ENCODE peak calls at places on chromosomes 1 and 21, in ten cellular contexts. One of them, this sample, is unnamed.

GRCh38 chr21:42703173-42703908 is 49.9 kb downstream of the PDE9A start:
- DNase-seq in endothelial cell of umbilical vein: no peak
- DNase-seq in AG09309: no peak
- DNase-seq in pancreas: no peak
- DNase-seq in heart right ventricle: no peak
- DNase-seq in CD8-positive, alpha-beta memory T cell: no peak
- DNase-seq in fibroblast of lung: no peak
- DNase-seq in brain microvascular endothelial cell: no peak
- DNase-seq in naive thymus-derived CD4-positive, alpha-beta T cell: no peak
- DNase-seq in foreskin fibroblast: no peak
- DNase-seq in this sample: no peak

GRCh38 chr21:42781981-42782722 is 97.2 kb downstream of the WDR4 start:
- DNase-seq in endothelial cell of umbilical vein: peak
- DNase-seq in AG09309: no peak
- DNase-seq in heart right ventricle: no peak
- DNase-seq in fibroblast of lung: no peak
- DNase-seq in pancreas: no peak
- DNase-seq in brain microvascular endothelial cell: no peak
- DNase-seq in foreskin fibroblast: no peak
- DNase-seq in naive thymus-derived CD4-positive, alpha-beta T cell: no peak
- DNase-seq in CD8-positive, alpha-beta memory T cell: no peak
- DNase-seq in this sample: no peak

GRCh38 chr1:40313329-40313957 is 3.6 kb downstream of the COL9A2 start:
- DNase-seq in fibroblast of lung: peak
- DNase-seq in AG09309: no peak
- DNase-seq in pancreas: no peak
- DNase-seq in heart right ventricle: no peak
- DNase-seq in endothelial cell of umbilical vein: no peak
- DNase-seq in naive thymus-derived CD4-positive, alpha-beta T cell: no peak
- DNase-seq in brain microvascular endothelial cell: no peak
- DNase-seq in foreskin fibroblast: peak
- DNase-seq in CD8-positive, alpha-beta memory T cell: no peak
- DNase-seq in this sample: no peak

GRCh38 chr21:39051561-39051949 is 131.7 kb downstream of the PSMG1 start:
- DNase-seq in pancreas: no peak
- DNase-seq in AG09309: peak
- DNase-seq in fibroblast of lung: no peak
- DNase-seq in endothelial cell of umbilical vein: no peak
- DNase-seq in heart right ventricle: no peak
- DNase-seq in CD8-positive, alpha-beta memory T cell: no peak
- DNase-seq in brain microvascular endothelial cell: peak
- DNase-seq in naive thymus-derived CD4-positive, alpha-beta T cell: no peak
- DNase-seq in foreskin fibroblast: peak
- DNase-seq in this sample: no peak

GRCh38 chr1:80101159-80101558 is 1094.6 kb upstream of the ADGRL4 start:
- DNase-seq in endothelial cell of umbilical vein: no peak
- DNase-seq in heart right ventricle: no peak
- DNase-seq in pancreas: no peak
- DNase-seq in AG09309: no peak
- DNase-seq in CD8-positive, alpha-beta memory T cell: no peak
- DNase-seq in fibroblast of lung: no peak
- DNase-seq in brain microvascular endothelial cell: no peak
- DNase-seq in naive thymus-derived CD4-positive, alpha-beta T cell: no peak
- DNase-seq in foreskin fibroblast: no peak
- DNase-seq in this sample: no peak

GRCh38 chr1:212035123-212035834 is at the start of the genes DTL and INTS7:
- DNase-seq in pancreas: peak
- DNase-seq in naive thymus-derived CD4-positive, alpha-beta T cell: peak
- DNase-seq in brain microvascular endothelial cell: peak
- DNase-seq in CD8-positive, alpha-beta memory T cell: peak
- DNase-seq in heart right ventricle: peak
- DNase-seq in endothelial cell of umbilical vein: peak
- DNase-seq in foreskin fibroblast: peak
- DNase-seq in AG09309: peak
- DNase-seq in fibroblast of lung: peak
- DNase-seq in this sample: peak

GRCh38 chr21:28427356-28428022 is 565.2 kb downstream of the LTN1 start:
- DNase-seq in endothelial cell of umbilical vein: no peak
- DNase-seq in brain microvascular endothelial cell: no peak
- DNase-seq in CD8-positive, alpha-beta memory T cell: no peak
- DNase-seq in foreskin fibroblast: peak
- DNase-seq in heart right ventricle: no peak
- DNase-seq in AG09309: no peak
- DNase-seq in pancreas: no peak
- DNase-seq in fibroblast of lung: peak
- DNase-seq in naive thymus-derived CD4-positive, alpha-beta T cell: no peak
- DNase-seq in this sample: no peak

GRCh38 chr1:82485591-82486369 is 685.0 kb downstream of the ADGRL2 start:
- DNase-seq in heart right ventricle: peak
- DNase-seq in brain microvascular endothelial cell: peak
- DNase-seq in fibroblast of lung: peak
- DNase-seq in AG09309: no peak
- DNase-seq in pancreas: no peak
- DNase-seq in naive thymus-derived CD4-positive, alpha-beta T cell: no peak
- DNase-seq in foreskin fibroblast: peak
- DNase-seq in CD8-positive, alpha-beta memory T cell: no peak
- DNase-seq in endothelial cell of umbilical vein: no peak
- DNase-seq in this sample: peak

GRCh38 chr1:119291611-119292206 is 76.9 kb upstream of the HAO2 start:
- DNase-seq in endothelial cell of umbilical vein: no peak
- DNase-seq in naive thymus-derived CD4-positive, alpha-beta T cell: no peak
- DNase-seq in foreskin fibroblast: no peak
- DNase-seq in fibroblast of lung: no peak
- DNase-seq in AG09309: no peak
- DNase-seq in heart right ventricle: no peak
- DNase-seq in brain microvascular endothelial cell: no peak
- DNase-seq in pancreas: no peak
- DNase-seq in CD8-positive, alpha-beta memory T cell: no peak
- DNase-seq in this sample: no peak

GRCh38 chr1:47547753-47548152 is 109.9 kb downstream of the FOXD2 start:
- DNase-seq in pancreas: no peak
- DNase-seq in AG09309: no peak
- DNase-seq in heart right ventricle: no peak
- DNase-seq in fibroblast of lung: no peak
- DNase-seq in endothelial cell of umbilical vein: no peak
- DNase-seq in CD8-positive, alpha-beta memory T cell: no peak
- DNase-seq in naive thymus-derived CD4-positive, alpha-beta T cell: no peak
- DNase-seq in foreskin fibroblast: no peak
- DNase-seq in brain microvascular endothelial cell: peak
- DNase-seq in this sample: no peak

DNA sequence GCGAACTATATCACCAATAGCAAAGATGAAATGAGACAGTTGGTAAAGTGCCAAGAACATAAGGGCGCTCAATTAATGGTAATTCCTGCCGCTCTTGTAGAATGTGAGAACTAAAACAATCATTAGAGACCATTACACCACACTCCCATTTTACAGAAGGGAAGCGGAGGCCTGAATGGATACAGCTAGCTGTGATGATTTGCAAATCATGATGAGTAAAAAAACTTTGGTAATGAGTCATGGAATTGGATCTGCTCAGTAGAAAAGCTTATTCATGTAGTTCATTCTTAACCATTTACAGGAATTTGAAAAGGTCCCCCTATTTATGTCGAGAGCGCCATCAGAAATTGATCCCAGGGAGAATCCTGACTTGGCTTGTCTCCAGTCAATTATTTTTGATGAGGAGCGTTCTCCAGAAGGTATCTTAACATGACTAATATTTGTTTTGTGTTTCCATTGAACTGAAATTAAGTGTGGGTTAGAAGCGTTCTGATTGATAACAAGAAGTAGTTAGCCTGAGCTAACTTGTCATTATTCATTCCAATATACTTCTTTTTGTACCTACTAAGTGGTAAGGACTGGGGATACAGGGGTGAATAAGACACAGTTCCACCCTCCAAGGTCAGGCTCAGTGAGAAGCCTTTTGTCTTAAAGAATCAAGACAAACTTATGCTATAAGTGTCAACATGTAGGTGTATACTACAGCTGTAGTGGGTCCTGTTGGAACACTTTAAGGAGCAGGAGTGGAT is 812 bp downstream of the TTC4 start:
- DNase-seq in brain microvascular endothelial cell: peak
- DNase-seq in foreskin fibroblast: peak
- DNase-seq in endothelial cell of umbilical vein: no peak
- DNase-seq in heart right ventricle: no peak
- DNase-seq in CD8-positive, alpha-beta memory T cell: no peak
- DNase-seq in fibroblast of lung: peak
- DNase-seq in pancreas: no peak
- DNase-seq in naive thymus-derived CD4-positive, alpha-beta T cell: no peak
- DNase-seq in AG09309: peak
- DNase-seq in this sample: no peak
- H3K4me3 ChIP-seq in brain microvascular endothelial cell: peak
- H3K4me3 ChIP-seq in foreskin fibroblast: peak
- H3K4me3 ChIP-seq in endothelial cell of umbilical vein: peak
- H3K4me3 ChIP-seq in heart right ventricle: peak
- H3K4me3 ChIP-seq in CD8-positive, alpha-beta memory T cell: peak
- H3K4me3 ChIP-seq in fibroblast of lung: peak
- H3K4me3 ChIP-seq in pancreas: peak
- H3K4me3 ChIP-seq in naive thymus-derived CD4-positive, alpha-beta T cell: peak
- H3K4me3 ChIP-seq in AG09309: peak
- H3K4me3 ChIP-seq in this sample: peak

GRCh38 chr1:54122131-54122751 is 30.6 kb downstream of the CDCP2 start:
- DNase-seq in naive thymus-derived CD4-positive, alpha-beta T cell: no peak
- DNase-seq in pancreas: no peak
- DNase-seq in fibroblast of lung: no peak
- DNase-seq in heart right ventricle: no peak
- DNase-seq in endothelial cell of umbilical vein: no peak
- DNase-seq in CD8-positive, alpha-beta memory T cell: no peak
- DNase-seq in foreskin fibroblast: no peak
- DNase-seq in AG09309: no peak
- DNase-seq in brain microvascular endothelial cell: no peak
- DNase-seq in this sample: no peak

GRCh38 chr1:54122992-54123391 is 29.8 kb downstream of the CDCP2 start:
- DNase-seq in fibroblast of lung: no peak
- DNase-seq in foreskin fibroblast: no peak
- DNase-seq in heart right ventricle: no peak
- DNase-seq in endothelial cell of umbilical vein: no peak
- DNase-seq in brain microvascular endothelial cell: no peak
- DNase-seq in pancreas: no peak
- DNase-seq in CD8-positive, alpha-beta memory T cell: no peak
- DNase-seq in naive thymus-derived CD4-positive, alpha-beta T cell: no peak
- DNase-seq in AG09309: no peak
- DNase-seq in this sample: no peak

GRCh38 chr1:54121482-54122130 is 31.2 kb downstream of the CDCP2 start:
- DNase-seq in AG09309: peak
- DNase-seq in pancreas: peak
- DNase-seq in endothelial cell of umbilical vein: peak
- DNase-seq in heart right ventricle: peak
- DNase-seq in brain microvascular endothelial cell: peak
- DNase-seq in foreskin fibroblast: peak
- DNase-seq in naive thymus-derived CD4-positive, alpha-beta T cell: peak
- DNase-seq in fibroblast of lung: peak
- DNase-seq in CD8-positive, alpha-beta memory T cell: peak
- DNase-seq in this sample: peak

GRCh38 chr1:54120018-54120697 is 32.6 kb downstream of the CDCP2 start:
- DNase-seq in AG09309: no peak
- DNase-seq in foreskin fibroblast: no peak
- DNase-seq in CD8-positive, alpha-beta memory T cell: no peak
- DNase-seq in pancreas: no peak
- DNase-seq in fibroblast of lung: no peak
- DNase-seq in heart right ventricle: no peak
- DNase-seq in endothelial cell of umbilical vein: no peak
- DNase-seq in brain microvascular endothelial cell: no peak
- DNase-seq in naive thymus-derived CD4-positive, alpha-beta T cell: no peak
- DNase-seq in this sample: no peak

GRCh38 chr1:54120698-54121481 is 31.9 kb downstream of the CDCP2 start:
- DNase-seq in AG09309: no peak
- DNase-seq in pancreas: no peak
- DNase-seq in foreskin fibroblast: no peak
- DNase-seq in brain microvascular endothelial cell: no peak
- DNase-seq in CD8-positive, alpha-beta memory T cell: no peak
- DNase-seq in endothelial cell of umbilical vein: no peak
- DNase-seq in fibroblast of lung: no peak
- DNase-seq in heart right ventricle: no peak
- DNase-seq in naive thymus-derived CD4-positive, alpha-beta T cell: no peak
- DNase-seq in this sample: no peak
- H3K4me3 ChIP-seq in AG09309: peak
- H3K4me3 ChIP-seq in pancreas: peak
- H3K4me3 ChIP-seq in foreskin fibroblast: peak
- H3K4me3 ChIP-seq in brain microvascular endothelial cell: peak
- H3K4me3 ChIP-seq in CD8-positive, alpha-beta memory T cell: no peak
- H3K4me3 ChIP-seq in endothelial cell of umbilical vein: no peak
- H3K4me3 ChIP-seq in fibroblast of lung: no peak
- H3K4me3 ChIP-seq in heart right ventricle: peak
- H3K4me3 ChIP-seq in naive thymus-derived CD4-positive, alpha-beta T cell: no peak
- H3K4me3 ChIP-seq in this sample: no peak

DNA sequence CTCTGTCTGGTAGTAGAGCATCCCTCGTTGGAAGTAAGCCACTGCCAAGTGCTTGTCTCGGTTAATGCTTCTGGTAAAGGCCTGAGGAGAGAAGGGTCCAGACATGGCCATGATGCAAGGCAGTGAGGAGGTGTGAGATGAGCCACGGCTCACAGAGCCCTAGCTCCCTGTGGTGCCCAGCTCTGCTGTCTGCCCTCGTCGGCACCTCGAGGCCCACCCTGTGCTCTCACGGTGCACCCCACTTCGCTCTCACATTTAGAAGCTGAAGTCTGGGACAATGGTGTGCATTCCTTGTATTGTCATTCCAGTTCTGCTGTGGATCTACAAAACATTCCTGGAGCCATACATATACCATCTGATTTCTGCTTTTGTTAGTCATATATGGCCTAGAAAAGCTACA is 3.4 kb downstream of the NCF2 start:
- DNase-seq in endothelial cell of umbilical vein: no peak
- DNase-seq in foreskin fibroblast: no peak
- DNase-seq in pancreas: no peak
- DNase-seq in naive thymus-derived CD4-positive, alpha-beta T cell: no peak
- DNase-seq in fibroblast of lung: no peak
- DNase-seq in heart right ventricle: no peak
- DNase-seq in AG09309: no peak
- DNase-seq in brain microvascular endothelial cell: no peak
- DNase-seq in CD8-positive, alpha-beta memory T cell: no peak
- DNase-seq in this sample: no peak
- H3K4me3 ChIP-seq in endothelial cell of umbilical vein: no peak
- H3K4me3 ChIP-seq in foreskin fibroblast: no peak
- H3K4me3 ChIP-seq in pancreas: no peak
- H3K4me3 ChIP-seq in naive thymus-derived CD4-positive, alpha-beta T cell: no peak
- H3K4me3 ChIP-seq in fibroblast of lung: no peak
- H3K4me3 ChIP-seq in heart right ventricle: no peak
- H3K4me3 ChIP-seq in AG09309: no peak
- H3K4me3 ChIP-seq in brain microvascular endothelial cell: no peak
- H3K4me3 ChIP-seq in CD8-positive, alpha-beta memory T cell: no peak
- H3K4me3 ChIP-seq in this sample: no peak

DNA sequence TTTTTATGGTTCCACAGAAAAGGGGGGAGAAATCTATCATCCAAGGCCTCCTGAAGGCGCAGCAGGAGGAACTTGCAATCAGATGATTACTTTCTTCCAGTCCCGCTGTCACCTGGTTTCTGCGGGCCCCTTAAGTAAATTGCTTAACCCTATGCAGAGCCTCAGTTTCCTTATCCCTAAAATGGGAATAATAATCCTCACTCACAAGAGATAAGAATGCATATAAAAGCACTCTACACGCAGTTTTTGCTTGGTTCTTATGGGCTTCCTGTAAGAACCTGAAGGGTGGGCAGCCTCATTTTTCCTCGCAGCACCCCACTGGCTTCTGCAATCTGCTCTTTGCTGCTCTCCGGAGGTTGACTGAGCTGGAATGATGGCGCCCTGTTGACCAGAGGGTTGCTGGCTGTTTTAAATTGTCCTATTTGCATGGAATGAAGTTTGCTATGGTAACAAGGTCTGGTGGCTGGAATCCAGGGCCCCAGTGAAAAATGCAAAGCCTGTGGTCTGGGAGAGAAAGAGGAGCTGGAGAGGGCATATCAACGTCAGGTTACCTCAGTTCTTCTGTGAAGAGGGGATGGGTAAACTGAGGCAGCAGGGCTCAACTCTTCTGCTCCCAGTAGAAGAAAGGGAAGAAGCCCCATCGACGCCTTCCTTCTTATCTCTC is 1.0 kb upstream of the KAZN start:
- DNase-seq in heart right ventricle: no peak
- DNase-seq in AG09309: no peak
- DNase-seq in brain microvascular endothelial cell: no peak
- DNase-seq in foreskin fibroblast: peak
- DNase-seq in fibroblast of lung: no peak
- DNase-seq in endothelial cell of umbilical vein: no peak
- DNase-seq in CD8-positive, alpha-beta memory T cell: no peak
- DNase-seq in pancreas: no peak
- DNase-seq in naive thymus-derived CD4-positive, alpha-beta T cell: no peak
- DNase-seq in this sample: no peak
- H3K4me3 ChIP-seq in heart right ventricle: no peak
- H3K4me3 ChIP-seq in AG09309: no peak
- H3K4me3 ChIP-seq in brain microvascular endothelial cell: no peak
- H3K4me3 ChIP-seq in foreskin fibroblast: no peak
- H3K4me3 ChIP-seq in fibroblast of lung: no peak
- H3K4me3 ChIP-seq in endothelial cell of umbilical vein: no peak
- H3K4me3 ChIP-seq in CD8-positive, alpha-beta memory T cell: no peak
- H3K4me3 ChIP-seq in pancreas: no peak
- H3K4me3 ChIP-seq in naive thymus-derived CD4-positive, alpha-beta T cell: no peak
- H3K4me3 ChIP-seq in this sample: no peak

This sample was measured in gastrocnemius medialis.